ENCODE peak calls at places on chromosomes 7 and 10, in four cellular contexts. One of them, this sample, is unnamed.
A peak's percentile ranks its signal among the peaks of the same experiment; 100 is the strongest.

GRCh38 chr7:100515072-100515532 is 23.9 kb upstream of the AGFG2 start:
- DNase-seq in fibroblast of the aortic adventitia: peak; percentile 93
- DNase-seq in pancreas: no peak
- DNase-seq in SJSA1: peak; percentile 77
- DNase-seq in this sample: peak; percentile 89

GRCh38 chr7:22156205-22156604 is 200.7 kb downstream of the RAPGEF5 start:
- DNase-seq in fibroblast of the aortic adventitia: peak; percentile 68
- DNase-seq in pancreas: no peak
- DNase-seq in SJSA1: no peak
- DNase-seq in this sample: peak; percentile 32

GRCh38 chr10:119346063-119346835 is 138.9 kb downstream of the GRK5 start:
- DNase-seq in fibroblast of the aortic adventitia: no peak
- DNase-seq in pancreas: no peak
- DNase-seq in SJSA1: no peak
- DNase-seq in this sample: no peak

GRCh38 chr10:16967866-16968721 is 150.9 kb upstream of the RSU1 start:
- DNase-seq in fibroblast of the aortic adventitia: peak; percentile 85
- DNase-seq in pancreas: no peak
- DNase-seq in SJSA1: peak; percentile 88
- DNase-seq in this sample: peak; percentile 88

GRCh38 chr7:135143874-135144668 is 3.8 kb upstream of the TMEM140 start:
- DNase-seq in fibroblast of the aortic adventitia: peak; percentile 30
- DNase-seq in pancreas: no peak
- DNase-seq in SJSA1: no peak
- DNase-seq in this sample: no peak

GRCh38 chr10:95353123-95353522 is 62.3 kb upstream of the PDLIM1 start:
- DNase-seq in fibroblast of the aortic adventitia: no peak
- DNase-seq in pancreas: no peak
- DNase-seq in SJSA1: no peak
- DNase-seq in this sample: no peak

GRCh38 chr7:36894190-36894589 is 169.9 kb upstream of the AOAH start:
- DNase-seq in fibroblast of the aortic adventitia: no peak
- DNase-seq in pancreas: no peak
- DNase-seq in SJSA1: no peak
- DNase-seq in this sample: no peak

GRCh38 chr7:100019908-100020307 is 4.5 kb downstream of the ZKSCAN1 start:
- DNase-seq in fibroblast of the aortic adventitia: no peak
- DNase-seq in pancreas: no peak
- DNase-seq in SJSA1: no peak
- DNase-seq in this sample: no peak

GRCh38 chr7:140284062-140284461 is 107.3 kb upstream of the KDM7A start:
- DNase-seq in fibroblast of the aortic adventitia: no peak
- DNase-seq in pancreas: no peak
- DNase-seq in SJSA1: no peak
- DNase-seq in this sample: no peak
- H3K4me3 ChIP-seq in fibroblast of the aortic adventitia: no peak overlapping the region
- H3K4me3 ChIP-seq in pancreas: no peak overlapping the region
- H3K4me3 ChIP-seq in SJSA1: no peak overlapping the region
- H3K4me3 ChIP-seq in this sample: no peak overlapping the region

DNA sequence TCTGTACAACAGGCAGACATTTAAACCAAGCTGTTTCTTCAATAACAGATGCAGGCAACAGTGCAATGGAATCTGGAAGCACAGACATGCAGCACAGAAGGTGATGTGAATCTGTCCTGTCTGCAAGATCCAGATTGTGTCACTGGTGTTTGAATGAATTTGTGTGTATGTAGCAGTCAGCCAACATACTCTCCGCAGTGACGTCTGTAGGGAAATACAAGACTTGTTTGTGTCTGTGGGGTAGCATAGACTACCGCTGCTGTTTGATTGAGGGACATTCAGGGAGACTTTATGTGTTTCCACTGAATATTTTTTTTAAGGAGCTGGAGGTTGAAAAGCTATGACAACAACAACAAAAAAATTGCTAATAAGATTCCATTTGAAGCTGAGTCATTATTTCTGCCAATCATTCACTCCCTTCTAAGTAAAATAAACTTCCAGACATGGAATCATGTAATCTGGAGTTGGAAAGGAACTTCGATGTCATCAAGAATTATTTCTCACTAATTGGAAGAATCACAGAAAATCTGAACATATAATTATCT is 122.8 kb upstream of the MYO3A start:
- DNase-seq in fibroblast of the aortic adventitia: no peak
- DNase-seq in pancreas: no peak
- DNase-seq in SJSA1: no peak
- DNase-seq in this sample: no peak
- H3K4me3 ChIP-seq in fibroblast of the aortic adventitia: no peak overlapping the region
- H3K4me3 ChIP-seq in pancreas: no peak overlapping the region
- H3K4me3 ChIP-seq in SJSA1: no peak overlapping the region
- H3K4me3 ChIP-seq in this sample: no peak overlapping the region

GRCh38 chr7:24283559-24283899 is 461 bp upstream of the NPY start:
- DNase-seq in fibroblast of the aortic adventitia: no peak
- DNase-seq in pancreas: no peak
- DNase-seq in SJSA1: no peak
- DNase-seq in this sample: peak; percentile 1

GRCh38 chr7:24279512-24279911 is 4.5 kb upstream of the NPY start:
- DNase-seq in fibroblast of the aortic adventitia: no peak
- DNase-seq in pancreas: no peak
- DNase-seq in SJSA1: no peak
- DNase-seq in this sample: no peak

GRCh38 chr7:24284699-24285506 is 913 bp downstream of the NPY start:
- DNase-seq in fibroblast of the aortic adventitia: no peak
- DNase-seq in pancreas: no peak
- DNase-seq in SJSA1: no peak
- DNase-seq in this sample: no peak

GRCh38 chr7:24283900-24284698 is at the start of gene NPY:
- DNase-seq in fibroblast of the aortic adventitia: no peak
- DNase-seq in pancreas: no peak
- DNase-seq in SJSA1: no peak
- DNase-seq in this sample: peak; percentile 1
- H3K4me3 ChIP-seq in fibroblast of the aortic adventitia: no peak within 1 kb of the TSS
- H3K4me3 ChIP-seq in pancreas: peak within 1 kb of the TSS; percentile 30
- H3K4me3 ChIP-seq in SJSA1: no peak within 1 kb of the TSS
- H3K4me3 ChIP-seq in this sample: no peak within 1 kb of the TSS

GRCh38 chr7:80748302-80749042 is 110.0 kb downstream of the CD36 start:
- DNase-seq in fibroblast of the aortic adventitia: no peak
- DNase-seq in pancreas: no peak
- DNase-seq in SJSA1: no peak
- DNase-seq in this sample: no peak
- H3K4me3 ChIP-seq in fibroblast of the aortic adventitia: no peak overlapping the region
- H3K4me3 ChIP-seq in pancreas: no peak overlapping the region
- H3K4me3 ChIP-seq in SJSA1: no peak overlapping the region
- H3K4me3 ChIP-seq in this sample: no peak overlapping the region

GRCh38 chr10:70672165-70672992 is at the start of gene ADAMTS14:
- DNase-seq in fibroblast of the aortic adventitia: peak; percentile 38
- DNase-seq in pancreas: no peak
- DNase-seq in SJSA1: peak; percentile 44
- DNase-seq in this sample: peak; percentile 84

GRCh38 chr10:70669732-70670317 is 2.5 kb upstream of the ADAMTS14 start:
- DNase-seq in fibroblast of the aortic adventitia: no peak
- DNase-seq in pancreas: no peak
- DNase-seq in SJSA1: no peak
- DNase-seq in this sample: no peak

GRCh38 chr10:70672993-70673928 is 955 bp downstream of the ADAMTS14 start:
- DNase-seq in fibroblast of the aortic adventitia: peak; percentile 95
- DNase-seq in pancreas: no peak
- DNase-seq in SJSA1: peak; percentile 48
- DNase-seq in this sample: peak; percentile 94

GRCh38 chr10:70671229-70671588 is 1.1 kb upstream of the ADAMTS14 start:
- DNase-seq in fibroblast of the aortic adventitia: peak; percentile 18
- DNase-seq in pancreas: no peak
- DNase-seq in SJSA1: no peak
- DNase-seq in this sample: no peak

GRCh38 chr10:70671619-70672164 is 614 bp upstream of the ADAMTS14 start:
- DNase-seq in fibroblast of the aortic adventitia: peak; percentile 56
- DNase-seq in pancreas: no peak
- DNase-seq in SJSA1: no peak
- DNase-seq in this sample: no peak
- H3K4me3 ChIP-seq in fibroblast of the aortic adventitia: peak overlapping the region; percentile 71
- H3K4me3 ChIP-seq in pancreas: peak overlapping the region; percentile 3
- H3K4me3 ChIP-seq in SJSA1: peak overlapping the region; percentile 43
- H3K4me3 ChIP-seq in this sample: peak overlapping the region; percentile 76

DNA sequence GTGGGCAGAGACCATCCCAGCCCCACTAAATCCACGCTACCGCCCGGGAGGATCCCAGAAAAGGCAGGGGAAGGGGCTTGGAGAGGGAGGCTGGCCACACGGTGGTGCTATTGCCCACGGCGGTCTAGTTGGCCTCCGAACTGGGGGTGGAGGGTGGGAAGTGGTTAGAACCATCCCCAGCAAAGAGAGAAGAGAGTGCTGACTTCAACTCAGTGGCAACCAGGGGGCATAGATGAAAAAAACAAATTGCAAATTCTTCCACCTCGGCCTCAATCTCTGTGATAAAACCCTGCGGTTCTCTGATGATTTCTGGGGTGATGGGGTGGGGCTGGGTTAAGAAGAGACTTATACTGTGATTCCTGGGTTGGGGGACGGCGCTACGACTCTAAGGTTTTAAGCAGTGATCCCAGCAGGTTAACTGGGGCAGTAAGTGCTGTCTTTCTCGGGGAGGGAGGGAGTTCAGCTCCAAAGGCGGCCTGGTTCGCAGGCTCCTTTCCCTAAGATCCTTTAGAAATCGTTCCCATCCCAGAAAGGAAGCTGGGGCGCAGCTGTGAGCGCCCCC is 154.5 kb upstream of the LYZL2 start:
- DNase-seq in fibroblast of the aortic adventitia: peak; percentile 95
- DNase-seq in pancreas: peak; percentile 71
- DNase-seq in SJSA1: peak; percentile 78
- DNase-seq in this sample: peak; percentile 96
- H3K4me3 ChIP-seq in fibroblast of the aortic adventitia: peak overlapping the region; percentile 26
- H3K4me3 ChIP-seq in pancreas: peak overlapping the region; percentile 74
- H3K4me3 ChIP-seq in SJSA1: peak overlapping the region; percentile 24
- H3K4me3 ChIP-seq in this sample: peak overlapping the region; percentile 83

DNA sequence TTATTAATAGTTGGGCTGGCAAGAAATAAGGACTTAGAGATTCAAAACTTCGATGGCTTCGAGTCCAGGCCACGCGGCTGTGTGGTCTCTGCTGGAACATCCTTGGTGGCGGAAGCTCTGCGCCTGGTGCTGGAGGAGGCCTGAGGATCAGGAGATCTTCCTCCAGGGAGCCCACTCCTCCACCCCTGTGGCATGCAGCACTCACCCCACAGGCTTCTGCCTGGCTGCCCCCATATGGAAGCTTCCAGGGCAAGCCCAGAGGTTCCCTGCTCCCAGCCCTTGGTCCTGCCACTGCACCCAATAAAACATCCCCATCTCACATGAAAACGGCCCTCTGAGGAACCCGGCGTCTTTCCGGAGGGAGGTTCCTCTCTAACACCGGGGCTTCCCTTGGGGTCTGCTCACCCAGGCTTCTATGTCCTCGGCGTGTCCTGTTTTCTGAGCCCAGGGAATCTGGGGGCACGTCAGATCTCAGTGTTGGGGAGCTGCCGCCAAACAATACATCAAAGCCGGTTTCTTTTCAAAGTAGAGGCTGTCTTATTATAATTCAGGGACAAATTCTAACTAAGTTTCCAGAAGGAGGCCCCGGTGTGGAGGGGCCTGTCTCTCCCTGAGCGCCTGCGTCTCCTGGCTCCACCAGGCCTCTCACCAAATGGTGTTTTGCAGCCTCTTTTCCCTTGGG is 32.4 kb downstream of the CALML3 start:
- DNase-seq in fibroblast of the aortic adventitia: no peak
- DNase-seq in pancreas: no peak
- DNase-seq in SJSA1: no peak
- DNase-seq in this sample: no peak
- H3K4me3 ChIP-seq in fibroblast of the aortic adventitia: no peak overlapping the region
- H3K4me3 ChIP-seq in pancreas: no peak overlapping the region
- H3K4me3 ChIP-seq in SJSA1: no peak overlapping the region
- H3K4me3 ChIP-seq in this sample: no peak overlapping the region

GRCh38 chr7:114419441-114420107 is 5.0 kb downstream of the FOXP2 start:
- DNase-seq in fibroblast of the aortic adventitia: no peak
- DNase-seq in pancreas: no peak
- DNase-seq in SJSA1: no peak
- DNase-seq in this sample: peak; percentile 27

GRCh38 chr7:114414151-114415053 is at the start of gene FOXP2:
- DNase-seq in fibroblast of the aortic adventitia: peak; percentile 56
- DNase-seq in pancreas: no peak
- DNase-seq in SJSA1: no peak
- DNase-seq in this sample: peak; percentile 56

GRCh38 chr7:114416089-114416990 is 1.7 kb downstream of the FOXP2 start:
- DNase-seq in fibroblast of the aortic adventitia: no peak
- DNase-seq in pancreas: no peak
- DNase-seq in SJSA1: no peak
- DNase-seq in this sample: no peak

GRCh38 chr7:114415054-114415997 is 711 bp downstream of the FOXP2 start:
- DNase-seq in fibroblast of the aortic adventitia: no peak
- DNase-seq in pancreas: no peak
- DNase-seq in SJSA1: no peak
- DNase-seq in this sample: no peak

GRCh38 chr7:114418117-114418516 is 3.5 kb downstream of the FOXP2 start:
- DNase-seq in fibroblast of the aortic adventitia: no peak
- DNase-seq in pancreas: no peak
- DNase-seq in SJSA1: no peak
- DNase-seq in this sample: no peak
- H3K4me3 ChIP-seq in fibroblast of the aortic adventitia: no peak overlapping the region
- H3K4me3 ChIP-seq in pancreas: no peak overlapping the region
- H3K4me3 ChIP-seq in SJSA1: no peak overlapping the region
- H3K4me3 ChIP-seq in this sample: no peak overlapping the region

This sample was measured in adipocyte.